ENCODE peak calls at places on chromosomes 7 and 10, in eight cellular contexts. O is NCI-H1417; C is T-helper 17 cell; X is astrocyte of the cerebellum; G is kidney epithelial cell; F is fibroblast of lung; K is Kasumi-1; Y is stimulated activated CD4-positive, alpha-beta T cell treated with anti-CD3 and anti-CD28 coated beads, Interleukin-4, amount 100 ng/mL, for 1 hour. Z is an unnamed sample.

GRCh38 chr10:96665306-96665705 is 55.0 kb downstream of the PIK3AP1 start:
- DNase-seq in O (no peak), C (no peak), G (no peak), Y (no peak), X (no peak), F (peak), K (no peak), Z (no peak)

GRCh38 chr7:151035902-151036301 is 7.7 kb downstream of the ABCB8 start:
- DNase-seq in F (no peak), G (no peak), X (no peak), C (no peak), Y (no peak), K (no peak), O (no peak), Z (no peak)

GRCh38 chr7:2821842-2822507 is 22.1 kb downstream of the GNA12 start:
- DNase-seq in G (no peak), K (no peak), F (peak), O (no peak), Y (no peak), C (no peak), X (no peak), Z (no peak)

GRCh38 chr7:105654095-105654686 is 72.9 kb upstream of the EFCAB10 start:
- DNase-seq in Y (no peak), G (no peak), O (no peak), K (no peak), F (no peak), X (no peak), C (no peak), Z (no peak)

GRCh38 chr7:55344840-55345239 is 20.3 kb upstream of the LANCL2 start:
- DNase-seq in F (no peak), K (no peak), G (no peak), X (no peak), Y (no peak), O (no peak), C (no peak), Z (no peak)

GRCh38 chr7:156640949-156641485 is 443 bp downstream of the RNF32 start:
- DNase-seq in C (peak), O (peak), F (peak), K (no peak), X (no peak), G (no peak), Y (peak), Z (no peak)

GRCh38 chr7:30751257-30751650 is 681 bp upstream of the INMT start:
- DNase-seq in G (no peak), C (no peak), O (no peak), X (no peak), F (no peak), K (no peak), Y (no peak), Z (no peak)

GRCh38 chr10:103492655-103493261 is 747 bp upstream of the NEURL1 start:
- DNase-seq in G (no peak), F (no peak), X (no peak), O (no peak), Y (no peak), C (no peak), K (no peak), Z (no peak)

GRCh38 chr7:139543801-139544603 is 20.5 kb downstream of the CLEC2L start:
- DNase-seq in O (no peak), Y (no peak), F (no peak), K (peak), G (no peak), C (no peak), X (no peak), Z (no peak)

GRCh38 chr7:70143089-70144044 is 545.1 kb downstream of the AUTS2 start:
- DNase-seq in G (no peak), C (no peak), K (no peak), O (peak), Y (no peak), F (peak), X (peak), Z (no peak)

GRCh38 chr7:132367007-132367406 is 209.3 kb downstream of the PLXNA4 start:
- DNase-seq in O (no peak), K (no peak), Y (no peak), F (no peak), C (no peak), X (no peak), G (no peak), Z (no peak)

GRCh38 chr10:22999942-23000341 is 72.1 kb downstream of the ARMC3 start:
- DNase-seq in G (no peak), K (no peak), C (no peak), O (no peak), Y (no peak), F (no peak), X (no peak), Z (no peak)

GRCh38 chr10:118977864-118978263 is 51.6 kb upstream of the NANOS1 start:
- DNase-seq in C (no peak), X (no peak), F (no peak), K (no peak), G (no peak), Y (no peak), O (no peak), Z (no peak)

Z was measured in NCI-H1436 treated with DMSO at 0.1 percent for 48 hours.